ENCODE peak calls at places on chromosomes 2 and 18, in six cellular contexts. B is NCI-H2107, A is foreskin fibroblast, M is Calu3, R is sciatic nerve, Y is upper lobe of right lung. D is an unnamed sample.

GRCh38 chr2:189293164-189293563 is 113.6 kb upstream of the COL5A2 start:
- DNase-seq in B (no peak), A (peak), M (no peak), R (no peak), Y (no peak), D (peak)

GRCh38 chr18:31042391-31043181 is at the start of gene DSC3:
- DNase-seq in B (no peak), A (peak), M (peak), R (no peak), Y (peak), D (no peak)

GRCh38 chr18:48222118-48222517 is 187.1 kb downstream of the ZBTB7C start:
- DNase-seq in B (peak), A (peak), M (peak), R (no peak), Y (no peak), D (peak)

GRCh38 chr2:26849056-26850001 is 1.4 kb downstream of the DPYSL5 start:
- DNase-seq in B (no peak), A (peak), M (no peak), R (no peak), Y (no peak), D (no peak)

GRCh38 chr2:62461707-62462106 is 44.3 kb downstream of the TMEM17 start:
- DNase-seq in B (no peak), A (peak), M (no peak), R (no peak), Y (no peak), D (no peak)

GRCh38 chr2:38274286-38275276 is 102.5 kb downstream of the ATL2 start:
- DNase-seq in B (peak), A (peak), M (peak), R (no peak), Y (no peak), D (peak)

GRCh38 chr2:214649440-214650205 is 159.9 kb downstream of the BARD1 start:
- DNase-seq in B (no peak), A (peak), M (no peak), R (no peak), Y (no peak), D (no peak)

GRCh38 chr2:217988014-217988839 is 14.6 kb downstream of the TNS1 start:
- DNase-seq in B (peak), A (peak), M (peak), R (peak), Y (peak), D (peak)